ENCODE peak calls at places on chromosomes 1 and 21, in five cellular contexts. One of them, this sample, is unnamed.
A peak's percentile ranks its signal among the peaks of the same experiment; 100 is the strongest.

GRCh38 chr1:4156241-4156640 is 256.2 kb upstream of the C1orf174 start:
- DNase-seq in adrenal gland: no peak
- DNase-seq in ovary: no peak
- DNase-seq in esophagus squamous epithelium: no peak
- DNase-seq in A549: no peak
- DNase-seq in this sample: no peak

GRCh38 chr1:44775930-44776748 is 799 bp downstream of the RPS8 start:
- DNase-seq in esophagus squamous epithelium: no peak
- DNase-seq in adrenal gland: peak; percentile 70
- DNase-seq in A549: no peak
- DNase-seq in ovary: no peak
- DNase-seq in this sample: no peak

GRCh38 chr21:35254006-35254751 is 205.1 kb upstream of the RUNX1 start:
- DNase-seq in esophagus squamous epithelium: no peak
- DNase-seq in adrenal gland: no peak
- DNase-seq in A549: no peak
- DNase-seq in ovary: no peak
- DNase-seq in this sample: no peak

GRCh38 chr1:71464016-71464415 is 383.2 kb upstream of the ZRANB2 start:
- DNase-seq in esophagus squamous epithelium: no peak
- DNase-seq in ovary: no peak
- DNase-seq in adrenal gland: no peak
- DNase-seq in A549: no peak
- DNase-seq in this sample: no peak

GRCh38 chr1:109537450-109538178 is 2.1 kb upstream of the GPR61 start:
- DNase-seq in A549: no peak
- DNase-seq in adrenal gland: peak; percentile 52
- DNase-seq in ovary: no peak
- DNase-seq in esophagus squamous epithelium: no peak
- DNase-seq in this sample: no peak

GRCh38 chr1:15417365-15417934 is 7.8 kb downstream of the EFHD2 start:
- DNase-seq in esophagus squamous epithelium: no peak
- DNase-seq in adrenal gland: no peak
- DNase-seq in A549: peak; percentile 56
- DNase-seq in ovary: no peak
- DNase-seq in this sample: peak; percentile 67

GRCh38 chr1:20380616-20381035 is 90.0 kb downstream of the VWA5B1 start:
- DNase-seq in ovary: no peak
- DNase-seq in adrenal gland: peak; percentile 79
- DNase-seq in A549: peak; percentile 24
- DNase-seq in esophagus squamous epithelium: no peak
- DNase-seq in this sample: no peak

GRCh38 chr1:109011335-109011734 is 30.6 kb downstream of the WDR47 start:
- DNase-seq in ovary: no peak
- DNase-seq in esophagus squamous epithelium: no peak
- DNase-seq in A549: no peak
- DNase-seq in adrenal gland: no peak
- DNase-seq in this sample: no peak

GRCh38 chr21:43727571-43728466 is 8.9 kb downstream of the PDXK start:
- DNase-seq in adrenal gland: peak; percentile 83
- DNase-seq in A549: peak; percentile 46
- DNase-seq in ovary: peak; percentile 71
- DNase-seq in esophagus squamous epithelium: no peak
- DNase-seq in this sample: no peak

GRCh38 chr1:69510026-69510425 is 57.7 kb upstream of the LRRC7 start:
- DNase-seq in ovary: no peak
- DNase-seq in A549: no peak
- DNase-seq in esophagus squamous epithelium: no peak
- DNase-seq in adrenal gland: no peak
- DNase-seq in this sample: no peak

GRCh38 chr1:50157306-50157705 is 48.6 kb downstream of the ELAVL4 start:
- DNase-seq in esophagus squamous epithelium: no peak
- DNase-seq in A549: no peak
- DNase-seq in adrenal gland: no peak
- DNase-seq in ovary: no peak
- DNase-seq in this sample: no peak

GRCh38 chr1:244361764-244362473 is 89.8 kb downstream of the ADSS2 start:
- DNase-seq in ovary: no peak
- DNase-seq in esophagus squamous epithelium: no peak
- DNase-seq in adrenal gland: no peak
- DNase-seq in A549: peak; percentile 21
- DNase-seq in this sample: no peak

GRCh38 chr1:31912839-31913239 is 25.3 kb downstream of the PTP4A2 start:
- DNase-seq in adrenal gland: no peak
- DNase-seq in A549: no peak
- DNase-seq in ovary: no peak
- DNase-seq in esophagus squamous epithelium: no peak
- DNase-seq in this sample: no peak

GRCh38 chr1:162389021-162389818 is 7.7 kb downstream of the C1orf226 start:
- DNase-seq in adrenal gland: peak; percentile 37
- DNase-seq in A549: no peak
- DNase-seq in ovary: no peak
- DNase-seq in esophagus squamous epithelium: no peak
- DNase-seq in this sample: no peak

GRCh38 chr1:201085902-201086735 is 26.1 kb downstream of the CACNA1S start:
- DNase-seq in A549: peak; percentile 93
- DNase-seq in adrenal gland: peak; percentile 84
- DNase-seq in ovary: peak; percentile 54
- DNase-seq in esophagus squamous epithelium: no peak
- DNase-seq in this sample: no peak

GRCh38 chr1:63775418-63776127 is 1.8 kb downstream of the ROR1 start:
- DNase-seq in ovary: no peak
- DNase-seq in A549: no peak
- DNase-seq in adrenal gland: no peak
- DNase-seq in esophagus squamous epithelium: no peak
- DNase-seq in this sample: no peak

GRCh38 chr1:29029652-29030051 is 94.1 kb downstream of the TMEM200B start:
- DNase-seq in esophagus squamous epithelium: no peak
- DNase-seq in A549: no peak
- DNase-seq in ovary: no peak
- DNase-seq in adrenal gland: no peak
- DNase-seq in this sample: no peak

GRCh38 chr21:42312626-42313104 is 2.5 kb downstream of the TFF3 start:
- DNase-seq in esophagus squamous epithelium: no peak
- DNase-seq in A549: no peak
- DNase-seq in adrenal gland: peak; percentile 42
- DNase-seq in ovary: no peak
- DNase-seq in this sample: no peak

GRCh38 chr1:221672160-221672762 is 69.6 kb downstream of the DUSP10 start:
- DNase-seq in ovary: no peak
- DNase-seq in adrenal gland: no peak
- DNase-seq in esophagus squamous epithelium: no peak
- DNase-seq in A549: no peak
- DNase-seq in this sample: no peak

GRCh38 chr1:207703712-207704111 is 48.1 kb upstream of the CD46 start:
- DNase-seq in esophagus squamous epithelium: no peak
- DNase-seq in A549: no peak
- DNase-seq in adrenal gland: no peak
- DNase-seq in ovary: no peak
- DNase-seq in this sample: no peak

GRCh38 chr1:203282720-203283542 is 22.4 kb upstream of the BTG2 start:
- DNase-seq in A549: no peak
- DNase-seq in esophagus squamous epithelium: no peak
- DNase-seq in ovary: no peak
- DNase-seq in adrenal gland: peak; percentile 47
- DNase-seq in this sample: no peak

GRCh38 chr1:25486602-25487001 is 55.9 kb downstream of the MACO1 start:
- DNase-seq in adrenal gland: no peak
- DNase-seq in A549: no peak
- DNase-seq in esophagus squamous epithelium: no peak
- DNase-seq in ovary: no peak
- DNase-seq in this sample: no peak

GRCh38 chr1:41495171-41495948 is 10.9 kb upstream of the EDN2 start:
- DNase-seq in esophagus squamous epithelium: no peak
- DNase-seq in adrenal gland: peak; percentile 74
- DNase-seq in ovary: peak; percentile 60
- DNase-seq in A549: no peak
- DNase-seq in this sample: peak; percentile 67

GRCh38 chr1:101971309-101971708 is 25.4 kb downstream of the OLFM3 start:
- DNase-seq in ovary: no peak
- DNase-seq in esophagus squamous epithelium: no peak
- DNase-seq in adrenal gland: no peak
- DNase-seq in A549: no peak
- DNase-seq in this sample: no peak

GRCh38 chr1:24340770-24341169 is 21.6 kb downstream of the GRHL3 start:
- DNase-seq in esophagus squamous epithelium: no peak
- DNase-seq in adrenal gland: no peak
- DNase-seq in ovary: no peak
- DNase-seq in A549: no peak
- DNase-seq in this sample: no peak

GRCh38 chr1:151972533-151973270 is 21.0 kb downstream of the S100A10 start:
- DNase-seq in esophagus squamous epithelium: no peak
- DNase-seq in A549: peak; percentile 77
- DNase-seq in ovary: no peak
- DNase-seq in adrenal gland: peak; percentile 77
- DNase-seq in this sample: no peak

GRCh38 chr1:109630081-109630880 is 10.6 kb downstream of the AMPD2 start:
- DNase-seq in A549: no peak
- DNase-seq in adrenal gland: peak; percentile 55
- DNase-seq in ovary: peak; percentile 45
- DNase-seq in esophagus squamous epithelium: no peak
- DNase-seq in this sample: peak; percentile 43

GRCh38 chr1:21916447-21917240 is 20.5 kb downstream of the HSPG2 start:
- DNase-seq in ovary: no peak
- DNase-seq in A549: no peak
- DNase-seq in esophagus squamous epithelium: no peak
- DNase-seq in adrenal gland: no peak
- DNase-seq in this sample: no peak
- H3K4me1 ChIP-seq in ovary: peaks cover 14% of the 10 kb centered on the region
- H3K4me1 ChIP-seq in A549: peaks cover 55% of the 10 kb centered on the region
- H3K4me1 ChIP-seq in esophagus squamous epithelium: peaks cover 34% of the 10 kb centered on the region
- H3K4me1 ChIP-seq in adrenal gland: peaks cover 75% of the 10 kb centered on the region
- H3K4me1 ChIP-seq in this sample: peaks cover 100% of the 10 kb centered on the region

GRCh38 chr1:112711672-112712071 is 3.5 kb downstream of the PPM1J start:
- DNase-seq in adrenal gland: no peak
- DNase-seq in ovary: no peak
- DNase-seq in A549: no peak
- DNase-seq in esophagus squamous epithelium: no peak
- DNase-seq in this sample: no peak
- TF ChIP-seq POLR2A in adrenal gland: no peak
- TF ChIP-seq POLR2A in ovary: no peak
- TF ChIP-seq POLR2A in A549: no peak
- TF ChIP-seq POLR2A in esophagus squamous epithelium: no peak
- TF ChIP-seq POLR2A in this sample: no peak

GRCh38 chr1:2233997-2234761 is 6.1 kb downstream of the SKI start:
- DNase-seq in adrenal gland: peak; percentile 96
- DNase-seq in esophagus squamous epithelium: no peak
- DNase-seq in A549: no peak
- DNase-seq in ovary: peak; percentile 89
- DNase-seq in this sample: peak; percentile 94
- H3K4me1 ChIP-seq in adrenal gland: peaks cover 99% of the 10 kb centered on the region
- H3K4me1 ChIP-seq in esophagus squamous epithelium: peaks cover 95% of the 10 kb centered on the region
- H3K4me1 ChIP-seq in A549: peaks cover 65% of the 10 kb centered on the region
- H3K4me1 ChIP-seq in ovary: peaks cover 48% of the 10 kb centered on the region
- H3K4me1 ChIP-seq in this sample: peaks cover 83% of the 10 kb centered on the region

GRCh38 chr1:112674986-112675727 is 698 bp downstream of the MOV10 start:
- DNase-seq in A549: peak; percentile 17
- DNase-seq in esophagus squamous epithelium: no peak
- DNase-seq in ovary: peak; percentile 84
- DNase-seq in adrenal gland: peak; percentile 65
- DNase-seq in this sample: peak; percentile 75
- TF ChIP-seq POLR2A in A549: peak; percentile 6
- TF ChIP-seq POLR2A in esophagus squamous epithelium: no peak
- TF ChIP-seq POLR2A in ovary: no peak
- TF ChIP-seq POLR2A in adrenal gland: no peak
- TF ChIP-seq POLR2A in this sample: no peak

GRCh38 chr1:235325139-235325538 is 2.8 kb downstream of the ARID4B start:
- DNase-seq in A549: no peak
- DNase-seq in esophagus squamous epithelium: no peak
- DNase-seq in ovary: no peak
- DNase-seq in adrenal gland: no peak
- DNase-seq in this sample: no peak
- H3K4me1 ChIP-seq in A549: peaks cover 23% of the 10 kb centered on the region
- H3K4me1 ChIP-seq in esophagus squamous epithelium: peaks cover 16% of the 10 kb centered on the region
- H3K4me1 ChIP-seq in ovary: peaks cover 10% of the 10 kb centered on the region
- H3K4me1 ChIP-seq in adrenal gland: peaks cover 58% of the 10 kb centered on the region
- H3K4me1 ChIP-seq in this sample: peaks cover 70% of the 10 kb centered on the region